ENCODE peak calls at places on chromosomes 12 and 14, in seven cellular contexts. F is transverse colon, W is esophagus muscularis mucosa, Q is ovary, D is tibial nerve, S is GM12878, B is upper lobe of left lung. G is an unnamed sample.
A peak's percentile ranks its signal among the peaks of the same experiment; 100 is the strongest.

GRCh38 chr12:69658203-69658602 is 40.9 kb downstream of the BEST3 start:
- DNase-seq in S (no peak), W (no peak), D (no peak), F (no peak), B (no peak), Q (no peak), G (no peak)

GRCh38 chr12:88242939-88243338 is 100.8 kb downstream of the TMTC3 start:
- DNase-seq in W (no peak), Q (no peak), F (no peak), S (no peak), B (no peak), D (no peak), G (no peak)

GRCh38 chr12:82964446-82964845 is 277.7 kb downstream of the TMTC2 start:
- DNase-seq in W (no peak), F (no peak), D (no peak), B (no peak), S (no peak), Q (no peak), G (no peak)

GRCh38 chr12:65495233-65495632 is 216.8 kb downstream of the MSRB3 start:
- DNase-seq in B (no peak), Q (no peak), D (no peak), F (no peak), S (no peak), W (no peak), G (no peak)

GRCh38 chr14:61399365-61399764 is 78.0 kb downstream of the PRKCH start:
- DNase-seq in W (no peak), Q (no peak), F (no peak), S (no peak), D (no peak), B (no peak), G (no peak)

GRCh38 chr12:55720071-55720564 is at the start of gene RDH5:
- DNase-seq in Q (peak; percentile 62), W (no peak), D (no peak), S (no peak), B (no peak), F (peak; percentile 90), G (peak; percentile 93)

GRCh38 chr12:74328623-74329022 is 209.0 kb upstream of the ATXN7L3B start:
- DNase-seq in D (no peak), Q (no peak), B (no peak), S (no peak), F (no peak), W (no peak), G (no peak)

GRCh38 chr12:33605776-33606175 is 166.2 kb upstream of the SYT10 start:
- DNase-seq in D (no peak), Q (no peak), F (no peak), B (no peak), S (no peak), W (no peak), G (no peak)

GRCh38 chr12:118842753-118843335 is 138.5 kb upstream of the SRRM4 start:
- DNase-seq in B (peak; percentile 48), F (no peak), Q (no peak), W (no peak), D (no peak), S (no peak), G (no peak)

GRCh38 chr12:68981536-68981935 is 48.6 kb upstream of the CPM start:
- DNase-seq in D (no peak), B (no peak), W (no peak), Q (no peak), F (no peak), S (no peak), G (no peak)

GRCh38 chr14:102510616-102511520 is 1.3 kb upstream of the ANKRD9 start:
- DNase-seq in B (peak; percentile 84), D (no peak), W (no peak), S (no peak), Q (no peak), F (peak; percentile 92), G (peak; percentile 64)

GRCh38 chr14:103628684-103629502 is at the start of gene KLC1:
- DNase-seq in B (peak; percentile 98), S (no peak), D (peak; percentile 75), W (peak; percentile 94), F (peak; percentile 89), Q (peak; percentile 90), G (peak; percentile 93)

GRCh38 chr12:89352492-89353187 is at the start of gene DUSP6:
- DNase-seq in D (peak; percentile 88), B (peak; percentile 93), Q (peak; percentile 81), F (peak; percentile 97), S (no peak), W (peak; percentile 99), G (peak; percentile 97)

GRCh38 chr12:6554168-6554989 is 1.5 kb downstream of the IFFO1 start:
- DNase-seq in S (no peak), D (peak; percentile 68), B (peak; percentile 85), F (peak; percentile 79), W (no peak), Q (peak; percentile 74), G (peak; percentile 89)

GRCh38 chr12:121773011-121773777 is 20.3 kb downstream of the RHOF start:
- DNase-seq in W (no peak), Q (no peak), S (no peak), D (no peak), F (peak; percentile 84), B (peak; percentile 78), G (peak; percentile 84)

GRCh38 chr12:121778567-121779421 is 14.7 kb downstream of the RHOF start:
- DNase-seq in F (no peak), D (no peak), W (no peak), S (no peak), B (peak; percentile 46), Q (no peak), G (no peak)

GRCh38 chr12:121776190-121777098 is 17.0 kb downstream of the RHOF start:
- DNase-seq in B (peak; percentile 94), W (no peak), Q (peak; percentile 80), F (peak; percentile 89), S (no peak), D (peak; percentile 72), G (peak; percentile 87)

GRCh38 chr12:121775501-121775900 is 18.0 kb downstream of the RHOF start:
- DNase-seq in S (no peak), D (no peak), W (no peak), B (peak; percentile 61), Q (no peak), F (no peak), G (no peak)

DNA sequence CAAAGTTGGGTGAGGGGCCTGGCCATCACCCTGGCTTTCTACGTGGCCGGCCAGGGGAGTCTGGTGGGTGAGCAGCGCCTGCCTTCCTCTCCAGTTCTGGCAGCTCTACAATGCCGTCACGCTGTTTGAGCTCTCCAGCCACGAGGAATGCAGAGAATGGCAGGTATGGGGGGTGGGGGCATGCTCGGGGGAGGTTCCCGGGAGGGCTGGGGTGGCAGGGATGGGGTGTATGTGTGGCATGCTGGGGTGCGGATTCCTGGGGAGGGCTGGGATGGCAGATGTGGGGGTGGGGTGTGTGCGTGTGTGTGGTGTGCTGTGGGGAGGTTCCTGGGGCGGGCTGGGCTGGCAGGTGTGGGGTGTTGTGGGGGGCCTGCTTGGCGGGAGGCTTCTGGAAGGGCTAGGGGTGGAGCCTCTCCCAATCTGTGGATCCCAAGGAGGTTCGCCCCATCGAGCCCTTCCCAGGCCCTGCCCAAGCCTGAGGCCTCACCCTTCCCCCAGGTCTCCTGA is 18.5 kb downstream of the RHOF start:
- DNase-seq in D (no peak), W (no peak), F (no peak), B (no peak), S (no peak), Q (no peak), G (no peak)
- TF ChIP-seq EP300 in D (no peak), W (no peak), F (no peak), B (no peak), S (no peak), Q (no peak), G (no peak)

GRCh38 chr12:122042910-122043309 is 21.2 kb downstream of the BCL7A start:
- DNase-seq in B (no peak), W (no peak), D (no peak), F (no peak), Q (no peak), S (no peak), G (no peak)

GRCh38 chr12:122040579-122041386 is 19.1 kb downstream of the BCL7A start:
- DNase-seq in D (no peak), W (no peak), B (no peak), F (peak; percentile 79), S (no peak), Q (no peak), G (no peak)

GRCh38 chr12:122045262-122045661 is 23.6 kb downstream of the BCL7A start:
- DNase-seq in S (no peak), Q (no peak), D (no peak), F (no peak), W (no peak), B (no peak), G (no peak)

GRCh38 chr12:122046145-122046544 is 24.5 kb downstream of the BCL7A start:
- DNase-seq in F (no peak), S (no peak), B (no peak), Q (no peak), W (no peak), D (no peak), G (no peak)

GRCh38 chr12:122043476-122043875 is 21.8 kb downstream of the BCL7A start:
- DNase-seq in B (no peak), D (no peak), S (no peak), F (no peak), W (no peak), Q (no peak), G (no peak)
- TF ChIP-seq CTCF in B (no peak), D (no peak), S (no peak), F (no peak), W (no peak), Q (no peak), G (no peak)

DNA sequence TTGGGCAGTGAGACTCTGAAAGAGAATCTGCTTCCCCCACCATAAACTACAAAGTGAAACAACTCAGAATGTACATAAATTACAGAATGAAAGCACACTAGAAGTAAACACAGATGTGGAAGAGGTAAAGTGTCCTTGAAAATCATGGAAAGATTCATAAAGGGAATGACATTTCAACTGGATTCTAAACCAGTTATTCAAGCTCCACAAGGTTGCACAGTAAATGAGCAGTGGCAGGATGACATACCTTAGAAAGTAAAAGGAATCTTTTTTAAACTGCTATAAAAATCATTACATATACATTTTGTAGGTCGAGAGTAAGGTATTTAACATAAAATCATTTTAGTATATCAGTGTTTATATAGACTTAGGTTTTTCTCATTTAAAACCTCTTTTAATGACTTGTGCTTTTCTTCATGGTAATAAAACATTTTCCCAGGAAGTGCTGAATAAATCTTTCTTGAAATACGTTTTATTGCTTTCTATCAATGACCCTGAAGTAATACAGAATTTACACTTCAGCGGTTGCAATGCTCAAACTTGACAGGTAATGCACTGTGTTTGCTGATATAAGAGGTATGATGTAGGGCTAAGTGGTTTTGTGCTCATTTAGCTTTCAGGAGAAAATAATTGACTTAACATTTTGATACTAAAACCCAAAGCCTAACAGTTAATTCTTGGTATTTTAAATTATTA is 270.6 kb downstream of the NAV3 start:
- DNase-seq in S (no peak), W (no peak), B (no peak), Q (no peak), F (no peak), D (no peak), G (no peak)
- TF ChIP-seq EP300 in S (no peak), W (no peak), B (no peak), Q (no peak), F (no peak), D (no peak), G (no peak)

DNA sequence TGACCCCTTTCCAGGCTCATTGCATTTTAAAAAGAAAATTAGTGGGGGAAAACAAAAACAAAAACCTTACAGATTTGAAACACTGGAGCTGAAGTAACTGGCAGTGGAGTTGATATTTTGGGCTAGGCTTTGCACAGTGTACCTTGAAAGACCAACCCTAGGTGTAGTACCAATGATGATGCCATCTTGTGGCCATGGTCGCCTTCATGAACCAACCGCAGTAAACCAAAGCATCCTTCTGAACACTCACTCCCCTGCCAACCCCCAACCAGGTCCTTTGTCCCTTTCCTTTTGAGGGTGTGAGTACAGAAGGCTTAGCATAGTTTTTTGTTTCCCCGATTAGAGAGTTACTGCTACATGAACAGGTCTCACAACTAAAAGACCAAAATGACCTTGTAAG is 5.9 kb downstream of the TOMM20L start:
- DNase-seq in F (no peak), W (no peak), B (no peak), Q (no peak), S (no peak), D (no peak), G (no peak)
- TF ChIP-seq CTCF in F (no peak), W (no peak), B (no peak), Q (no peak), S (no peak), D (no peak), G (no peak)

G was measured in sigmoid colon.